ENCODE peak calls at places on chromosomes 3 and 15, in seven cellular contexts. I is GF-D8; G is cardiac fibroblast; Z is A549; R is HS-27A; F is hepatocyte; P is stimulated activated CD4-positive, alpha-beta T cell treated with anti-CD3 and anti-CD28 coated beads, Interleukin-4, amount 100 ng/mL, for 24 hours. L is an unnamed sample.

GRCh38 chr3:177357352-177358084 is 160.2 kb upstream of the TBL1XR1 start:
- DNase-seq in R (no peak), I (peak), F (peak), Z (peak), G (peak), P (peak), L (no peak)

GRCh38 chr3:149489060-149489690 is 14.7 kb downstream of the TM4SF4 start:
- DNase-seq in Z (peak), P (no peak), R (no peak), F (no peak), I (no peak), G (peak), L (no peak)

GRCh38 chr15:81939604-81940440 is 106.0 kb downstream of the MEX3B start:
- DNase-seq in F (no peak), I (no peak), Z (peak), G (peak), R (peak), P (peak), L (peak)

GRCh38 chr3:117495620-117496019 is 786.0 kb downstream of the TUSC7 start:
- DNase-seq in I (no peak), G (no peak), Z (no peak), F (no peak), R (no peak), P (no peak), L (no peak)

GRCh38 chr3:71652786-71653419 is 69.4 kb upstream of the FOXP1 start:
- DNase-seq in P (peak), F (peak), R (peak), I (peak), G (peak), Z (peak), L (peak)

GRCh38 chr3:42023380-42023779 is 61.5 kb upstream of the ULK4 start:
- DNase-seq in I (no peak), Z (no peak), F (no peak), G (no peak), R (no peak), P (peak), L (no peak)

GRCh38 chr15:68445351-68445750 is 13.4 kb upstream of the ITGA11 start:
- DNase-seq in I (no peak), P (no peak), F (no peak), R (no peak), Z (no peak), G (no peak), L (no peak)

GRCh38 chr3:100954199-100954935 is 38.9 kb downstream of the ABI3BP start:
- DNase-seq in R (no peak), Z (no peak), P (no peak), F (no peak), I (no peak), G (no peak), L (no peak)

GRCh38 chr3:7978104-7978457 is 523.5 kb upstream of the LMCD1 start:
- DNase-seq in G (no peak), F (no peak), P (no peak), R (no peak), Z (no peak), I (no peak), L (no peak)

GRCh38 chr15:48696627-48697312 is 51.3 kb upstream of the FBN1 start:
- DNase-seq in R (no peak), I (no peak), Z (no peak), F (no peak), P (no peak), G (peak), L (no peak)

GRCh38 chr3:48137425-48137999 is 50.7 kb downstream of the CDC25A start:
- DNase-seq in P (no peak), R (no peak), Z (no peak), I (no peak), G (no peak), F (no peak), L (no peak)